ENCODE peak calls at places on chromosome 11, in eight cellular contexts. S is AG08395; I is HAP-1; Z is skeletal muscle cell; Y is CD8-positive, alpha-beta memory T cell; Q is testis; F is DND-41; N is kidney. U is an unnamed sample.

GRCh38 chr11:26734706-26735105 is 12.8 kb upstream of the SLC5A12 start:
- DNase-seq in S (no peak), I (no peak), Z (no peak), Y (no peak), Q (no peak), F (no peak), N (no peak), U (no peak)

GRCh38 chr11:30917859-30918478 is 331.8 kb upstream of the MPPED2 start:
- DNase-seq in S (peak), I (peak), Z (no peak), Y (peak), Q (peak), F (peak), N (no peak), U (peak)

GRCh38 chr11:124791626-124792341 is 8.4 kb downstream of the MSANTD2 start:
- DNase-seq in S (no peak), I (no peak), Z (no peak), Y (no peak), Q (no peak), F (no peak), N (no peak), U (no peak)

GRCh38 chr11:132082566-132082965 is 712.2 kb downstream of the NTM start:
- DNase-seq in S (no peak), I (no peak), Z (no peak), Y (no peak), Q (no peak), F (no peak), N (no peak), U (no peak)

GRCh38 chr11:2301631-2302272 is at the start of the genes C11orf21 and TSPAN32:
- DNase-seq in S (no peak), I (peak), Z (no peak), Y (peak), Q (peak), F (no peak), N (peak), U (peak)

GRCh38 chr11:76232026-76232665 is 25.8 kb upstream of the WNT11 start:
- DNase-seq in S (no peak), I (no peak), Z (no peak), Y (peak), Q (no peak), F (peak), N (peak), U (no peak)

GRCh38 chr11:8381871-8382396 is 118.3 kb upstream of the LMO1 start:
- DNase-seq in S (no peak), I (no peak), Z (no peak), Y (no peak), Q (no peak), F (no peak), N (no peak), U (no peak)

GRCh38 chr11:123251656-123252344 is 56.8 kb upstream of the CLMP start:
- DNase-seq in S (peak), I (no peak), Z (no peak), Y (no peak), Q (peak), F (no peak), N (peak), U (no peak)

GRCh38 chr11:1970956-1971355 is 23.8 kb downstream of the MRPL23 start:
- DNase-seq in S (no peak), I (no peak), Z (no peak), Y (no peak), Q (no peak), F (no peak), N (peak), U (no peak)

GRCh38 chr11:11415786-11416390 is 62.8 kb upstream of the CSNK2A3 start:
- DNase-seq in S (peak), I (no peak), Z (no peak), Y (no peak), Q (no peak), F (no peak), N (no peak), U (no peak)

GRCh38 chr11:103420593-103420992 is 311.4 kb downstream of the DYNC2H1 start:
- DNase-seq in S (no peak), I (no peak), Z (peak), Y (no peak), Q (no peak), F (no peak), N (no peak), U (no peak)

U was measured in memory B cell.